ENCODE peak calls at places on chromosome 4, in six cellular contexts. One of them, this sample, is unnamed.

GRCh38 chr4:152862608-152863007 is 73.5 kb upstream of the FHDC1 start:
- DNase-seq in astrocyte of the spinal cord: no peak
- DNase-seq in NCI-H748 treated with DMSO at 0.1 percent for 48 hours: no peak
- DNase-seq in DMS53: no peak
- DNase-seq in left lung: no peak
- DNase-seq in cardiac muscle cell: peak
- DNase-seq in this sample: no peak

GRCh38 chr4:61395754-61396153 is 195.6 kb downstream of the ADGRL3 start:
- DNase-seq in astrocyte of the spinal cord: no peak
- DNase-seq in NCI-H748 treated with DMSO at 0.1 percent for 48 hours: no peak
- DNase-seq in DMS53: no peak
- DNase-seq in left lung: no peak
- DNase-seq in cardiac muscle cell: no peak
- DNase-seq in this sample: no peak

GRCh38 chr4:173937871-173938270 is 345.6 kb downstream of the FBXO8 start:
- DNase-seq in astrocyte of the spinal cord: no peak
- DNase-seq in NCI-H748 treated with DMSO at 0.1 percent for 48 hours: no peak
- DNase-seq in DMS53: no peak
- DNase-seq in left lung: no peak
- DNase-seq in cardiac muscle cell: no peak
- DNase-seq in this sample: no peak

GRCh38 chr4:45347056-45347455 is 620.7 kb upstream of the GNPDA2 start:
- DNase-seq in astrocyte of the spinal cord: no peak
- DNase-seq in NCI-H748 treated with DMSO at 0.1 percent for 48 hours: no peak
- DNase-seq in DMS53: peak
- DNase-seq in left lung: no peak
- DNase-seq in cardiac muscle cell: no peak
- DNase-seq in this sample: no peak

GRCh38 chr4:3685081-3685645 is 81.0 kb upstream of the ADRA2C start:
- DNase-seq in astrocyte of the spinal cord: no peak
- DNase-seq in NCI-H748 treated with DMSO at 0.1 percent for 48 hours: no peak
- DNase-seq in DMS53: no peak
- DNase-seq in left lung: peak
- DNase-seq in cardiac muscle cell: no peak
- DNase-seq in this sample: no peak

GRCh38 chr4:25792843-25793242 is 69.9 kb downstream of the SEL1L3 start:
- DNase-seq in astrocyte of the spinal cord: no peak
- DNase-seq in NCI-H748 treated with DMSO at 0.1 percent for 48 hours: no peak
- DNase-seq in DMS53: no peak
- DNase-seq in left lung: no peak
- DNase-seq in cardiac muscle cell: no peak
- DNase-seq in this sample: no peak

GRCh38 chr4:166996216-166996615 is 238.1 kb downstream of the SPOCK3 start:
- DNase-seq in astrocyte of the spinal cord: no peak
- DNase-seq in NCI-H748 treated with DMSO at 0.1 percent for 48 hours: no peak
- DNase-seq in DMS53: no peak
- DNase-seq in left lung: no peak
- DNase-seq in cardiac muscle cell: no peak
- DNase-seq in this sample: no peak

GRCh38 chr4:166435449-166435848 is 562.4 kb downstream of the TLL1 start:
- DNase-seq in astrocyte of the spinal cord: peak
- DNase-seq in NCI-H748 treated with DMSO at 0.1 percent for 48 hours: no peak
- DNase-seq in DMS53: no peak
- DNase-seq in left lung: no peak
- DNase-seq in cardiac muscle cell: peak
- DNase-seq in this sample: no peak

GRCh38 chr4:186808635-186809018 is 85.0 kb upstream of the FAT1 start:
- DNase-seq in astrocyte of the spinal cord: peak
- DNase-seq in NCI-H748 treated with DMSO at 0.1 percent for 48 hours: no peak
- DNase-seq in DMS53: no peak
- DNase-seq in left lung: peak
- DNase-seq in cardiac muscle cell: peak
- DNase-seq in this sample: no peak

GRCh38 chr4:183971938-183972490 is 66.9 kb downstream of the STOX2 start:
- DNase-seq in astrocyte of the spinal cord: peak
- DNase-seq in NCI-H748 treated with DMSO at 0.1 percent for 48 hours: no peak
- DNase-seq in DMS53: no peak
- DNase-seq in left lung: no peak
- DNase-seq in cardiac muscle cell: peak
- DNase-seq in this sample: no peak

GRCh38 chr4:80213117-80213815 is 16.0 kb downstream of the PRDM8 start:
- DNase-seq in astrocyte of the spinal cord: peak
- DNase-seq in NCI-H748 treated with DMSO at 0.1 percent for 48 hours: no peak
- DNase-seq in DMS53: no peak
- DNase-seq in left lung: no peak
- DNase-seq in cardiac muscle cell: no peak
- DNase-seq in this sample: no peak

GRCh38 chr4:25590171-25590570 is 65.5 kb upstream of the SLC34A2 start:
- DNase-seq in astrocyte of the spinal cord: no peak
- DNase-seq in NCI-H748 treated with DMSO at 0.1 percent for 48 hours: no peak
- DNase-seq in DMS53: no peak
- DNase-seq in left lung: no peak
- DNase-seq in cardiac muscle cell: no peak
- DNase-seq in this sample: no peak

GRCh38 chr4:16833722-16834121 is 64.7 kb downstream of the LDB2 start:
- DNase-seq in astrocyte of the spinal cord: no peak
- DNase-seq in NCI-H748 treated with DMSO at 0.1 percent for 48 hours: no peak
- DNase-seq in DMS53: no peak
- DNase-seq in left lung: no peak
- DNase-seq in cardiac muscle cell: no peak
- DNase-seq in this sample: no peak

GRCh38 chr4:151331276-151332042 is 6.1 kb upstream of the SH3D19 start:
- DNase-seq in astrocyte of the spinal cord: peak
- DNase-seq in NCI-H748 treated with DMSO at 0.1 percent for 48 hours: no peak
- DNase-seq in DMS53: no peak
- DNase-seq in left lung: no peak
- DNase-seq in cardiac muscle cell: no peak
- DNase-seq in this sample: no peak

GRCh38 chr4:43456383-43456782 is 563.9 kb downstream of the GRXCR1 start:
- DNase-seq in astrocyte of the spinal cord: peak
- DNase-seq in NCI-H748 treated with DMSO at 0.1 percent for 48 hours: no peak
- DNase-seq in DMS53: no peak
- DNase-seq in left lung: no peak
- DNase-seq in cardiac muscle cell: peak
- DNase-seq in this sample: no peak

GRCh38 chr4:137312257-137312656 is 220.0 kb downstream of the PCDH18 start:
- DNase-seq in astrocyte of the spinal cord: peak
- DNase-seq in NCI-H748 treated with DMSO at 0.1 percent for 48 hours: no peak
- DNase-seq in DMS53: no peak
- DNase-seq in left lung: no peak
- DNase-seq in cardiac muscle cell: peak
- DNase-seq in this sample: no peak

GRCh38 chr4:182273191-182273935 is 30.2 kb downstream of the TENM3 start:
- DNase-seq in astrocyte of the spinal cord: no peak
- DNase-seq in NCI-H748 treated with DMSO at 0.1 percent for 48 hours: no peak
- DNase-seq in DMS53: no peak
- DNase-seq in left lung: no peak
- DNase-seq in cardiac muscle cell: no peak
- DNase-seq in this sample: no peak

GRCh38 chr4:47505666-47506065 is 20.6 kb downstream of the ATP10D start:
- DNase-seq in astrocyte of the spinal cord: no peak
- DNase-seq in NCI-H748 treated with DMSO at 0.1 percent for 48 hours: no peak
- DNase-seq in DMS53: no peak
- DNase-seq in left lung: no peak
- DNase-seq in cardiac muscle cell: no peak
- DNase-seq in this sample: no peak

GRCh38 chr4:212438-213174 is 88.3 kb downstream of the ZNF718 start:
- DNase-seq in astrocyte of the spinal cord: peak
- DNase-seq in NCI-H748 treated with DMSO at 0.1 percent for 48 hours: no peak
- DNase-seq in DMS53: no peak
- DNase-seq in left lung: peak
- DNase-seq in cardiac muscle cell: peak
- DNase-seq in this sample: no peak

GRCh38 chr4:182643801-182644311 is 273.3 kb downstream of the DCTD start:
- DNase-seq in astrocyte of the spinal cord: peak
- DNase-seq in NCI-H748 treated with DMSO at 0.1 percent for 48 hours: no peak
- DNase-seq in DMS53: no peak
- DNase-seq in left lung: no peak
- DNase-seq in cardiac muscle cell: peak
- DNase-seq in this sample: no peak

GRCh38 chr4:54063737-54064316 is 578 bp downstream of the CHIC2 start:
- DNase-seq in astrocyte of the spinal cord: no peak
- DNase-seq in NCI-H748 treated with DMSO at 0.1 percent for 48 hours: no peak
- DNase-seq in DMS53: peak
- DNase-seq in left lung: peak
- DNase-seq in cardiac muscle cell: no peak
- DNase-seq in this sample: peak

GRCh38 chr4:106522839-106523238 is 154.3 kb upstream of the GIMD1 start:
- DNase-seq in astrocyte of the spinal cord: no peak
- DNase-seq in NCI-H748 treated with DMSO at 0.1 percent for 48 hours: no peak
- DNase-seq in DMS53: peak
- DNase-seq in left lung: no peak
- DNase-seq in cardiac muscle cell: no peak
- DNase-seq in this sample: no peak

GRCh38 chr4:34293459-34293858 is 1950.9 kb downstream of the ARAP2 start:
- DNase-seq in astrocyte of the spinal cord: peak
- DNase-seq in NCI-H748 treated with DMSO at 0.1 percent for 48 hours: no peak
- DNase-seq in DMS53: peak
- DNase-seq in left lung: no peak
- DNase-seq in cardiac muscle cell: no peak
- DNase-seq in this sample: no peak

GRCh38 chr4:17494258-17494657 is 17.6 kb downstream of the QDPR start:
- DNase-seq in astrocyte of the spinal cord: peak
- DNase-seq in NCI-H748 treated with DMSO at 0.1 percent for 48 hours: no peak
- DNase-seq in DMS53: no peak
- DNase-seq in left lung: no peak
- DNase-seq in cardiac muscle cell: peak
- DNase-seq in this sample: no peak

GRCh38 chr4:7295917-7296660 is 103.8 kb downstream of the SORCS2 start:
- DNase-seq in astrocyte of the spinal cord: peak
- DNase-seq in NCI-H748 treated with DMSO at 0.1 percent for 48 hours: no peak
- DNase-seq in DMS53: peak
- DNase-seq in left lung: no peak
- DNase-seq in cardiac muscle cell: peak
- DNase-seq in this sample: no peak

GRCh38 chr4:151690884-151691283 is 69.9 kb downstream of the GATB start:
- DNase-seq in astrocyte of the spinal cord: no peak
- DNase-seq in NCI-H748 treated with DMSO at 0.1 percent for 48 hours: no peak
- DNase-seq in DMS53: no peak
- DNase-seq in left lung: no peak
- DNase-seq in cardiac muscle cell: peak
- DNase-seq in this sample: no peak

GRCh38 chr4:25821899-25822298 is 40.9 kb downstream of the SEL1L3 start:
- DNase-seq in astrocyte of the spinal cord: no peak
- DNase-seq in NCI-H748 treated with DMSO at 0.1 percent for 48 hours: no peak
- DNase-seq in DMS53: no peak
- DNase-seq in left lung: no peak
- DNase-seq in cardiac muscle cell: no peak
- DNase-seq in this sample: no peak

GRCh38 chr4:87005690-87006461 is 71.1 kb downstream of the AFF1 start:
- DNase-seq in astrocyte of the spinal cord: no peak
- DNase-seq in NCI-H748 treated with DMSO at 0.1 percent for 48 hours: peak
- DNase-seq in DMS53: peak
- DNase-seq in left lung: no peak
- DNase-seq in cardiac muscle cell: no peak
- DNase-seq in this sample: peak

GRCh38 chr4:26489101-26489669 is 1.1 kb downstream of the CCKAR start:
- DNase-seq in astrocyte of the spinal cord: no peak
- DNase-seq in NCI-H748 treated with DMSO at 0.1 percent for 48 hours: no peak
- DNase-seq in DMS53: no peak
- DNase-seq in left lung: no peak
- DNase-seq in cardiac muscle cell: no peak
- DNase-seq in this sample: no peak

GRCh38 chr4:88585908-88586307 is 6.4 kb upstream of the HERC3 start:
- DNase-seq in astrocyte of the spinal cord: no peak
- DNase-seq in NCI-H748 treated with DMSO at 0.1 percent for 48 hours: no peak
- DNase-seq in DMS53: no peak
- DNase-seq in left lung: no peak
- DNase-seq in cardiac muscle cell: no peak
- DNase-seq in this sample: no peak

GRCh38 chr4:109486007-109486406 is 52.4 kb downstream of the SEC24B start:
- DNase-seq in astrocyte of the spinal cord: no peak
- DNase-seq in NCI-H748 treated with DMSO at 0.1 percent for 48 hours: no peak
- DNase-seq in DMS53: no peak
- DNase-seq in left lung: no peak
- DNase-seq in cardiac muscle cell: no peak
- DNase-seq in this sample: no peak